ENCODE peak calls at places on chromosomes 4 and X, in five cellular contexts. One of them, this sample, is unnamed.

GRCh38 chrX:20361081-20361889 is 94.6 kb upstream of the RPS6KA3 start:
- DNase-seq in HCT116: no peak
- DNase-seq in GM12892: no peak
- DNase-seq in adrenal gland: peak
- DNase-seq in uterus: no peak
- DNase-seq in this sample: no peak

GRCh38 chr4:165865995-165866650 is 6.9 kb upstream of the TLL1 start:
- DNase-seq in GM12892: no peak
- DNase-seq in uterus: no peak
- DNase-seq in adrenal gland: no peak
- DNase-seq in HCT116: no peak
- DNase-seq in this sample: no peak

GRCh38 chr4:168586926-168587325 is 90.1 kb downstream of the PALLD start:
- DNase-seq in adrenal gland: no peak
- DNase-seq in GM12892: no peak
- DNase-seq in uterus: no peak
- DNase-seq in HCT116: no peak
- DNase-seq in this sample: no peak

GRCh38 chr4:128363966-128364365 is 76.4 kb upstream of the PGRMC2 start:
- DNase-seq in GM12892: no peak
- DNase-seq in HCT116: no peak
- DNase-seq in adrenal gland: no peak
- DNase-seq in uterus: no peak
- DNase-seq in this sample: no peak

GRCh38 chr4:55444822-55445221 is 49.1 kb downstream of the TMEM165 start:
- DNase-seq in adrenal gland: no peak
- DNase-seq in GM12892: no peak
- DNase-seq in uterus: no peak
- DNase-seq in HCT116: peak
- DNase-seq in this sample: no peak

GRCh38 chr4:6680372-6681034 is 13.2 kb upstream of the S100P start:
- DNase-seq in GM12892: no peak
- DNase-seq in adrenal gland: no peak
- DNase-seq in uterus: no peak
- DNase-seq in HCT116: no peak
- DNase-seq in this sample: no peak

GRCh38 chr4:131613086-131613823 is 1535.8 kb upstream of the PCDH10 start:
- DNase-seq in HCT116: no peak
- DNase-seq in adrenal gland: no peak
- DNase-seq in uterus: no peak
- DNase-seq in GM12892: no peak
- DNase-seq in this sample: no peak

GRCh38 chrX:10709276-10709675 is 88.9 kb upstream of the MID1 start:
- DNase-seq in adrenal gland: no peak
- DNase-seq in HCT116: no peak
- DNase-seq in uterus: no peak
- DNase-seq in GM12892: no peak
- DNase-seq in this sample: no peak

GRCh38 chr4:175290401-175290800 is 372.2 kb downstream of the ADAM29 start:
- DNase-seq in uterus: no peak
- DNase-seq in adrenal gland: no peak
- DNase-seq in HCT116: no peak
- DNase-seq in GM12892: no peak
- DNase-seq in this sample: no peak

GRCh38 chr4:148822572-148823418 is 380.6 kb upstream of the NR3C2 start:
- DNase-seq in HCT116: no peak
- DNase-seq in uterus: no peak
- DNase-seq in GM12892: no peak
- DNase-seq in adrenal gland: no peak
- DNase-seq in this sample: no peak

GRCh38 chr4:86357608-86358007 is 2.2 kb downstream of the MAPK10 start:
- DNase-seq in uterus: no peak
- DNase-seq in HCT116: no peak
- DNase-seq in adrenal gland: no peak
- DNase-seq in GM12892: no peak
- DNase-seq in this sample: no peak

GRCh38 chr4:2907226-2907625 is 56.0 kb downstream of the NOP14 start:
- DNase-seq in uterus: no peak
- DNase-seq in HCT116: no peak
- DNase-seq in adrenal gland: no peak
- DNase-seq in GM12892: no peak
- DNase-seq in this sample: no peak

GRCh38 chrX:47662144-47662657 is 3.2 kb upstream of the UXT start:
- DNase-seq in GM12892: no peak
- DNase-seq in adrenal gland: no peak
- DNase-seq in uterus: no peak
- DNase-seq in HCT116: no peak
- DNase-seq in this sample: peak

GRCh38 chr4:15438939-15439524 is 11.2 kb downstream of the C1QTNF7 start:
- DNase-seq in HCT116: no peak
- DNase-seq in uterus: no peak
- DNase-seq in adrenal gland: no peak
- DNase-seq in GM12892: no peak
- DNase-seq in this sample: peak

GRCh38 chr4:78409612-78410202 is 141.9 kb upstream of the ANXA3 start:
- DNase-seq in GM12892: no peak
- DNase-seq in uterus: no peak
- DNase-seq in HCT116: no peak
- DNase-seq in adrenal gland: no peak
- DNase-seq in this sample: no peak

DNA sequence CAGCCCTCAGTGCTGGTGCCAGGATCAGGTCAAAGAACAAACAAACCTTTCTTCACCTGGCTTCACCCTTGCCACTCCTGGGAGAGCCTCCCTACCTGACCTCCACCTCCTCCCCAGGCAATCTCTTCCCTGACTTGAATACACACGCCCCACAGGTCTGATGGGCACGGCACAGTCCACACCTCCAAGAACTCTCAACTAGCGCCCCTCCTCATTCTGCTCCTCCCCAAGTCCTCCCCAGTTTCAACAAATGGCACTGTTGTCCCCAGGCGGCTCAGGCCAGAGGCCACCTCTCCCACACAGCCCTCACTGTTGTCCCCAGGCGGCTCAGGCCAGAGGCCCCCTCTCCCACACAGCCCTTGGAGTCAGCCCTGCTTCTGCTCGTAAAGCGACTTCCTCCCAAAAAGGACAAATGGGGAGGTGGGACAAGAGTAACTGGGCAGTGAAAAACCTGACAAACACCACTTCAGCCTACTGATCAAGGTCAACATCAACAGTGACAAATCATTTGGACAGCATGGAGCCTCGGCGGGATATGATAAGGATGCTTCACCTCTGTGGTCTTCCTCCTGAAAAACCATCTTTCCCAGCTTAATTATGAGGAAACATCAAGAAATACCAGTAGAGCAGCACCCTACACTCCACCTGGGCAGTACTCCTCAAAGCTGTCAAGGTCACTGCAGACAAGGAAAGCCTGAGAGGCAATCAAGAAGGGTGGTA is 2.9 kb downstream of the LETM1 start:
- DNase-seq in GM12892: no peak
- DNase-seq in uterus: no peak
- DNase-seq in HCT116: no peak
- DNase-seq in adrenal gland: no peak
- DNase-seq in this sample: no peak
- TF ChIP-seq POLR2A in GM12892: no peak
- TF ChIP-seq POLR2A in uterus: no peak
- TF ChIP-seq POLR2A in HCT116: no peak
- TF ChIP-seq POLR2A in adrenal gland: no peak
- TF ChIP-seq POLR2A in this sample: no peak

DNA sequence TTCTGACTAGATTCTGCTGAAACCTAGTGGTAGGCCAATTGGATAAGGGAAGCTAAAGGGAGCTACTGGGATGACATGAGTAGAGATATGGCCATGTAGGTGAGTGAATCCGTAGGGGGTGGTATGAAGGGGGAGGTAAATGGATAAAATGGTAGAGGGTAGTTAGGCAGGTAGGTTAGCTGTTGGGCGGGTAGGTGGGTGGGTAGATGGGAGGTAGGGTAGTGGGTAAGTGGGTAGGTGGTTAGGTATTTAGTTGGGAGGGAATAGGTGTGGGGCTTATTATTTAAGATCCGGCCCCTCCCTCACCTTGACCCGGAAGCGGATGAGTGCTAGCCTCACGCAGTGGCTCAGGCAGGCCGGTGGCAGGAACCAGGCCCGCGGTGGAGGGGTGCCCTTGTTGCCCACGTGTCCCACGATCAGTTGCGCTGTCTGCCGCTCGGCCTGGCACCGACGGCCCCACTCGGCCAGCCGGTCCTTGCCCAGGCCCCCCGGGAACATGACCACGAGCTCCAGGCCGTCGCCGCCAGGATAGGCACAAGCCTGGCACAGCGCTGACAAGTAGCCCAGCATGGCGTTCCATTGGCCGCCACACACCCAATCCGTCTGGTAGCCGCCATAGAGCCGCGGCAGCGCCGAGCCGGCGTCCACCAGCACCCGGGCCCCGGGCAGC is 725 bp downstream of the FAM120C start:
- DNase-seq in GM12892: peak
- DNase-seq in adrenal gland: peak
- DNase-seq in uterus: peak
- DNase-seq in HCT116: peak
- DNase-seq in this sample: peak
- TF ChIP-seq POLR2A in GM12892: peak
- TF ChIP-seq POLR2A in adrenal gland: no peak
- TF ChIP-seq POLR2A in uterus: no peak
- TF ChIP-seq POLR2A in HCT116: peak
- TF ChIP-seq POLR2A in this sample: no peak

DNA sequence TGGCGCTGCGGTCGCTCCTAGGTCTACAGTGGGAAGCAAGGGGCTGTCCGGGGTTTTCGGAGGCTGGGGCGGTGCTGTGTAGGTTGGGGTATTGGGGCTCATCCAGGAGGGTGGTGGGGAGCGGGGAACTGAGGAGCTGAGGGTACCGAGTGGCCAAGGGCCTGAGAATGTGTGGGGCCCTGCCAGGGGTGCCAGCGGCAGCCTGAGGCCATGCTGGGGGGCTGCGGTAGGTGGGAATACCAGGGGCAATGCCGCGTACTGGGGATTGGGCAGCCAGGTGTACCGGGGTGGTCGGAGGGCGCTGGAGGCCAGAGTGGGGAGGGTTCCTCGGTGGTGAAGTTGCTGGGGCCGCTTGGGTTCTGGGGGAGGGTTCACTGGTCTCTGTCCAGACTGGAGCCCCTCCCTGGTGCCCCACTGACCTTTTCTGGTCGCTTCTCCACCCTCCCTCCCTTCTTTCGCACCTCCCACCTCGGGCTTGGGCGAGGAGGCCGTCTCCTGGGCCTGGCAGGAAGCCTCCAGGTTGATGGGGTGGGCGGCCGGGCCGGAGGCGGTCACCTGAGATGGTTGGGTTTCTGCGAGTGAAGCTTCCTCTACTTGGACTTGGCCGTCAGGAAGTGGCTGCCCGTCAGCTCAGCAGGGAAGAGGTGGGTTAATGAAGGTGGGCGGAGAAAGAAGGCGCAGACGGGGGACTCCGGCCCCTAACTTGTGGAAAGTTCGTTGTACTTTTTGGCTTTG is 891 bp downstream of the AKAP17A start:
- DNase-seq in HCT116: no peak
- DNase-seq in adrenal gland: peak
- DNase-seq in uterus: no peak
- DNase-seq in GM12892: peak
- DNase-seq in this sample: no peak
- TF ChIP-seq POLR2A in HCT116: no peak
- TF ChIP-seq POLR2A in adrenal gland: no peak
- TF ChIP-seq POLR2A in uterus: no peak
- TF ChIP-seq POLR2A in GM12892: no peak
- TF ChIP-seq POLR2A in this sample: no peak

GRCh38 chr4:145937990-145938611 is 522 bp downstream of the ZNF827 start:
- DNase-seq in GM12892: peak
- DNase-seq in uterus: peak
- DNase-seq in HCT116: no peak
- DNase-seq in adrenal gland: no peak
- DNase-seq in this sample: no peak

GRCh38 chr4:145935253-145936141 is 3.1 kb downstream of the ZNF827 start:
- DNase-seq in HCT116: no peak
- DNase-seq in uterus: peak
- DNase-seq in adrenal gland: peak
- DNase-seq in GM12892: peak
- DNase-seq in this sample: no peak

GRCh38 chr4:145938618-145939177 is at the start of gene ZNF827:
- DNase-seq in uterus: peak
- DNase-seq in HCT116: peak
- DNase-seq in GM12892: no peak
- DNase-seq in adrenal gland: peak
- DNase-seq in this sample: no peak

GRCh38 chr4:145936142-145937020 is 2.2 kb downstream of the ZNF827 start:
- DNase-seq in uterus: peak
- DNase-seq in adrenal gland: peak
- DNase-seq in HCT116: no peak
- DNase-seq in GM12892: peak
- DNase-seq in this sample: peak

GRCh38 chr4:145937021-145937861 is 1.4 kb downstream of the ZNF827 start:
- DNase-seq in uterus: peak
- DNase-seq in adrenal gland: peak
- DNase-seq in HCT116: no peak
- DNase-seq in GM12892: peak
- DNase-seq in this sample: peak
- TF ChIP-seq POLR2A in uterus: peak
- TF ChIP-seq POLR2A in adrenal gland: peak
- TF ChIP-seq POLR2A in HCT116: no peak
- TF ChIP-seq POLR2A in GM12892: peak
- TF ChIP-seq POLR2A in this sample: no peak

GRCh38 chr4:138310498-138310897 is 68.3 kb upstream of the SLC7A11 start:
- DNase-seq in adrenal gland: no peak
- DNase-seq in HCT116: no peak
- DNase-seq in uterus: no peak
- DNase-seq in GM12892: no peak
- DNase-seq in this sample: no peak

GRCh38 chr4:138307319-138307718 is 65.2 kb upstream of the SLC7A11 start:
- DNase-seq in HCT116: no peak
- DNase-seq in uterus: no peak
- DNase-seq in adrenal gland: no peak
- DNase-seq in GM12892: no peak
- DNase-seq in this sample: no peak

GRCh38 chr4:138310991-138311390 is 68.8 kb upstream of the SLC7A11 start:
- DNase-seq in adrenal gland: no peak
- DNase-seq in uterus: no peak
- DNase-seq in GM12892: no peak
- DNase-seq in HCT116: no peak
- DNase-seq in this sample: no peak

GRCh38 chr4:138305055-138305454 is 62.9 kb upstream of the SLC7A11 start:
- DNase-seq in adrenal gland: no peak
- DNase-seq in GM12892: no peak
- DNase-seq in uterus: no peak
- DNase-seq in HCT116: no peak
- DNase-seq in this sample: no peak

GRCh38 chr4:138308421-138308820 is 66.3 kb upstream of the SLC7A11 start:
- DNase-seq in GM12892: no peak
- DNase-seq in HCT116: no peak
- DNase-seq in uterus: no peak
- DNase-seq in adrenal gland: no peak
- DNase-seq in this sample: no peak
- TF ChIP-seq POLR2A in GM12892: no peak
- TF ChIP-seq POLR2A in HCT116: no peak
- TF ChIP-seq POLR2A in uterus: no peak
- TF ChIP-seq POLR2A in adrenal gland: no peak
- TF ChIP-seq POLR2A in this sample: no peak

GRCh38 chr4:162684371-162684700 is 482.4 kb downstream of the NAF1 start:
- DNase-seq in GM12892: no peak
- DNase-seq in HCT116: no peak
- DNase-seq in uterus: no peak
- DNase-seq in adrenal gland: no peak
- DNase-seq in this sample: no peak
- TF ChIP-seq POLR2A in GM12892: no peak
- TF ChIP-seq POLR2A in HCT116: no peak
- TF ChIP-seq POLR2A in uterus: no peak
- TF ChIP-seq POLR2A in adrenal gland: no peak
- TF ChIP-seq POLR2A in this sample: no peak

This sample was measured in esophagus muscularis mucosa.